ENCODE peak calls at places on chromosomes 5 and 9, in four cellular contexts. F is fibroblast of pulmonary artery, T is H9, Q is lower lobe of right lung. K is an unnamed sample.

GRCh38 chr9:116855881-116856662 is 169.0 kb downstream of the TRIM32 start:
- DNase-seq in F (no peak), T (no peak), Q (no peak), K (peak)

GRCh38 chr5:134136771-134137170 is 22.3 kb downstream of the TCF7 start:
- DNase-seq in F (no peak), T (peak), Q (peak), K (no peak)

GRCh38 chr5:64971538-64971937 is 202.8 kb downstream of the CWC27 start:
- DNase-seq in F (peak), T (no peak), Q (no peak), K (no peak)

GRCh38 chr5:94283093-94283492 is 335.3 kb downstream of the KIAA0825 start:
- DNase-seq in F (no peak), T (no peak), Q (no peak), K (no peak)

GRCh38 chr9:5025416-5025815 is 40.3 kb downstream of the JAK2 start:
- DNase-seq in F (peak), T (no peak), Q (no peak), K (peak)

GRCh38 chr9:26955222-26955903 is 849 bp upstream of the IFT74 start:
- DNase-seq in F (no peak), T (no peak), Q (no peak), K (no peak)

GRCh38 chr5:172005708-172006377 is 595 bp downstream of the FBXW11 start:
- DNase-seq in F (no peak), T (peak), Q (peak), K (peak)

GRCh38 chr9:27005491-27005890 is at the start of gene LRRC19:
- DNase-seq in F (no peak), T (no peak), Q (no peak), K (no peak)

GRCh38 chr5:135239461-135240282 is 159.4 kb downstream of the MACROH2A1 start:
- DNase-seq in F (no peak), T (peak), Q (no peak), K (no peak)

GRCh38 chr5:107153304-107153703 is 517.4 kb downstream of the EFNA5 start:
- DNase-seq in F (no peak), T (no peak), Q (no peak), K (no peak)

GRCh38 chr5:56615750-56616149 is 199.6 kb upstream of the MAP3K1 start:
- DNase-seq in F (no peak), T (no peak), Q (no peak), K (no peak)

GRCh38 chr9:132662152-132662945 is 7.4 kb downstream of the DDX31 start:
- DNase-seq in F (no peak), T (no peak), Q (no peak), K (no peak)

GRCh38 chr5:60672693-60673264 is 27.2 kb downstream of the DEPDC1B start:
- DNase-seq in F (no peak), T (no peak), Q (no peak), K (no peak)

GRCh38 chr9:105191508-105192118 is 52.8 kb upstream of the SLC44A1 start:
- DNase-seq in F (no peak), T (no peak), Q (no peak), K (peak)

GRCh38 chr5:150263801-150264621 is 25.6 kb downstream of the CAMK2A start:
- DNase-seq in F (peak), T (no peak), Q (no peak), K (peak)

GRCh38 chr5:125134216-125135081 is 388.0 kb upstream of the ZNF608 start:
- DNase-seq in F (peak), T (no peak), Q (no peak), K (peak)

GRCh38 chr9:135340143-135340655 is 139.4 kb upstream of the PPP1R26 start:
- DNase-seq in F (no peak), T (peak), Q (no peak), K (no peak)

GRCh38 chr5:134538296-134538695 is 12.8 kb downstream of the JADE2 start:
- DNase-seq in F (no peak), T (no peak), Q (no peak), K (no peak)

GRCh38 chr9:5388026-5388806 is 48.5 kb upstream of the RLN1 start:
- DNase-seq in F (peak), T (no peak), Q (no peak), K (no peak)

GRCh38 chr9:110197330-110198187 is 10.4 kb downstream of the C9orf152 start:
- DNase-seq in F (no peak), T (no peak), Q (no peak), K (no peak)

GRCh38 chr5:125336401-125336800 is 590.0 kb upstream of the ZNF608 start:
- DNase-seq in F (no peak), T (no peak), Q (no peak), K (no peak)

GRCh38 chr5:175895701-175896102 is 24.3 kb downstream of the CPLX2 start:
- DNase-seq in F (no peak), T (no peak), Q (no peak), K (peak)

GRCh38 chr9:76027426-76027825 is 137.0 kb downstream of the PCSK5 start:
- DNase-seq in F (peak), T (no peak), Q (no peak), K (no peak)

GRCh38 chr5:72206160-72206559 is 98.9 kb downstream of the MAP1B start:
- DNase-seq in F (no peak), T (no peak), Q (no peak), K (no peak)

GRCh38 chr5:135432113-135432512 is 15.0 kb downstream of the DCANP1 start:
- DNase-seq in F (no peak), T (peak), Q (no peak), K (no peak)

GRCh38 chr9:92138157-92138959 is 23.1 kb upstream of the SPTLC1 start:
- DNase-seq in F (peak), T (peak), Q (peak), K (peak)

GRCh38 chr9:93827545-93828330 is 127.4 kb downstream of the BARX1 start:
- DNase-seq in F (peak), T (peak), Q (peak), K (peak)

GRCh38 chr5:34412769-34413168 is 243.4 kb upstream of the RAI14 start:
- DNase-seq in F (peak), T (no peak), Q (no peak), K (no peak)

GRCh38 chr5:154712518-154713437 is 42.4 kb upstream of the LARP1 start:
- DNase-seq in F (no peak), T (peak), Q (peak), K (peak)

GRCh38 chr5:32541241-32541640 is 44.1 kb upstream of the SUB1 start:
- DNase-seq in F (peak), T (no peak), Q (no peak), K (no peak)

GRCh38 chr9:89022902-89023301 is 31.6 kb downstream of the S1PR3 start:
- DNase-seq in F (peak), T (no peak), Q (peak), K (no peak)

GRCh38 chr5:40355181-40355580 is 324.5 kb upstream of the PTGER4 start:
- DNase-seq in F (no peak), T (no peak), Q (no peak), K (no peak)

GRCh38 chr5:175201393-175201792 is 242.6 kb downstream of the DRD1 start:
- DNase-seq in F (no peak), T (no peak), Q (no peak), K (no peak)

DNA sequence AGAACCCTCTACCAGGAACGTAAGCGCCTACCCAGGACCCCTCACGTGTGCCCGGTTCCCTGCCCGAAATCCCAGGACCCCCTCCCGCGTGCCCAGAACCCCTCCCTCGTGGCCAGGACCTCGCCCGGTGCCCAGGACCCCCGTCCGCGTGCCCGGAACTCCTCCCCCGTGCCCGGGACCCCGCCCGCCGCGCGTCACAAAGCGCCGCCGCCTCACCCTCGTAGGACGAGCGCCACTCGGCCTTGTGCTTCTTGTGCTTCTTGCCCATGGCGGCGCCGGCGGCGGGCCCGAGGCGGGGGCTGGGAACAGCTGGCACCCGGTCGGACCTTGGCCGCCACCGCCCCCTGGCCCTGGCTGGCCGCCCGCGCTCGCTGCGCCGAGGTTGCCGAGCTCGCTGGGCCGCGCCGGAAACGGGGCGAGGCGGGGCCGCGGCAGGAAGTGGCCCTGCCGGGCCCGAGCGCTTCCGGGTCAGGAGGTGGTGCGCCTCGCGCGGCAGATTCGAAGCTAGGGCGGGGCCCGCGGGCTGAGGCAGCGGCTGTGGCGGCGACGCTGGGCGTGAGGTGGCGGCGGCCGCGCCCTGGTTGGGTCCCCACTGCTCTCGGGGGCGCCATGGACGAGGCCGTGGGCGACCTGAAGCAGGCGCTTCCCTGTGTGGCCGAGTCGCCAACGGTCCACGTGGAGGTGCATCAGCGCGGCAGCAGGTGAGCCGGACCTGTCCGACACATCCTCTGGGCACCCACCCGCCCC is at the start of the genes BRD9 and TRIP13:
- DNase-seq in F (peak), T (peak), Q (peak), K (peak)
- TF ChIP-seq CTCF in F (no peak), T (no peak), Q (peak), K (no peak)

GRCh38 chr5:53243403-53243802 is 133.8 kb upstream of the MOCS2 start:
- DNase-seq in F (no peak), T (no peak), Q (no peak), K (no peak)
- TF ChIP-seq CTCF in F (no peak), T (peak), Q (no peak), K (no peak)

DNA sequence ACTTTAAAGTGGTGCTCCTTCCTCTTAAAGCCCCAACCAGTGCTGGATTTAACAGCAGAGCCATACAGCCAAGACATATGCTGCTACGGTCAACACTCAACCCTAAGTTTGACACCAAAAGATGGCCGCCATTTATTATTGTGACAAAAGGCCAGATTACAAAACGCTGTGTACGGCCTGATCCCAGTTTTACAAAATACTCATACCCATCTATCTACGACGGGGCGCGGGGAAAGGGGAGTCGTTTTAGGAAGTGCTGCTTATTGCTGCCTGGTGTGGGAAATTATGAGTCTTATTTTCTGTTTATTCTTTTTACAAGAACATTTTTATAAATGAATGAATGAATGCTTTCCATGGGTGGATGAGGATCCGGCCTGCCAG is 520 bp upstream of the IDNK start:
- DNase-seq in F (no peak), T (no peak), Q (no peak), K (no peak)
- TF ChIP-seq CTCF in F (no peak), T (no peak), Q (no peak), K (no peak)

GRCh38 chr9:127854169-127854833 is at the start of gene ENG:
- DNase-seq in F (peak), T (peak), Q (peak), K (peak)
- TF ChIP-seq CTCF in F (no peak), T (no peak), Q (peak), K (peak)

GRCh38 chr9:97954550-97954989 is 16.6 kb upstream of the HEMGN start:
- DNase-seq in F (peak), T (peak), Q (no peak), K (peak)
- TF ChIP-seq CTCF in F (peak), T (peak), Q (peak), K (peak)

DNA sequence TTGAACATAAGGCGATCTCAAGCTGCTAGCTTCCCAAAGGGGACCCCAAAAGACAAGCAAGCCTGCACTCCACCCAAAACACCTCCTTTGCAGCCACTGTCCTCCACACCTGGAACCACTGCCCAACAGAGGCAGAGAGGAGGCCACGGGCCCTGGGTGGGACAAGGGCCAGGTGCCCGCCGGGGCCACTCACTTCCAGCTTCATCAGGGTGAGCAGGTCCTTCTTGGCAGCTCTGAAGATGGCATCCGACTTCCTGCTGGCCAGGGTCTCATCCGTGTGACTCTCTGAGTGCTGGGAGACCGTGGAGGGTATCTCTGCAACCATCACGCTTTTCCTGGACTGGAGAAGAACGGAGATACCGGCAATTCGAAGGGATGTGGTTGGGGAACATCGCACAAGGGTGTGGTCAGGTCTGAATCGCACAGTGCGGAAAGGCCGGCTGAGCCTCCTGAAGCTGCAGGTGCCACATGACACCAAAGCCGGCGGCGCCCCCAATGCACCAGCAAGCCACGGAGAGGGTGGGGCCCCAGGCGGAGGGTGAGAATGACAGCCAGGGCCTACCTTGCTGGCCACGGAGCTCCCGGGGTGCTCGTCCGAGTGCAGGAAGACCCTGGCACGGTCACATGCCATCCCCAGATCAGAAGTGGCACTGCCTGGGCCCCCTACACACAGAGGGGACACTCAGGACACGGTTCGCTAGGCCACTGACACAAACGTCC is 44.6 kb downstream of the PNPLA7 start:
- DNase-seq in F (no peak), T (no peak), Q (no peak), K (no peak)
- TF ChIP-seq CTCF in F (no peak), T (no peak), Q (no peak), K (no peak)

DNA sequence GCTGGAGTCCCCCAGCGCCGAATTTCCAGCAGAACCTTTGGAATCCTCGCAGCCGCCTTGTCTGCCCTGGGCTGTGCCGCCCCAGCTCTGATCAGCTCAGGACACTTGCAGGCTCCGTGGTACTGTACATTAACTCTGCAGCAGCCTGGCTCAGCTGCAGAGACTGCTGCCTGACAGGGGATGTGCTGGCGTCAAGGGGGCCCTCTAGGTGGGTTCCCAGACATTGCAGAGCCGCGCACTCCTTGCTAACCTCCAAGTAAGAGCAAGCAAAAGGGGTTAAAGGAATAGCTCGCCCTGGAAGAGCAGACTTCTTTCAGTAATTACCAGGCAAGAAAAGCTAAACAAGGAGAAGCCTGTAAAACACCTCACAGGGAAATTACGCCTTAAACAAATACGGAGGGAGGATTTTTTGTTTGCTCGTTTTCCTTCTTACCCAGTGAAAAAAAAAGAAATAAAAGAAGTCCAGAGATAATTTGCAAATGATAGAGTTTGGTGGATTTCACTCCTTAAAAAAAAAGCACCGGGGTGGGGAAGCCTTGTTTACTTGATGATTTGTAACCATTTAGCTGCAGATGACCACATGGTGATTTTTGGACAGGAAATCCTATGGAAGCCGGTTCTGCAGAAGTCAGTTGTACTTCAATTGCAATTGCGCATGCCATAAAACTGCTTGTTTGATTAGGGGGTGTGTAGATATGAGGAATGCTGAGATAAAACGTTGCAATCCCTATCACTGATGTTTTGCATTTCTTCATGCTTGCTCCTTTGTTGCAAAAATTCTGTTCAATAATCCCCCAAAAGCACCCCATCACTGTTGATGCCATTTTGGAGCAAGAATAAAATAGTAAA is 305.8 kb downstream of the PDE4D start:
- DNase-seq in F (peak), T (peak), Q (peak), K (no peak)
- TF ChIP-seq CTCF in F (peak), T (peak), Q (no peak), K (no peak)

GRCh38 chr5:82272957-82273356 is 5.2 kb downstream of the RPS23 start:
- DNase-seq in F (no peak), T (peak), Q (no peak), K (no peak)
- TF ChIP-seq CTCF in F (no peak), T (no peak), Q (no peak), K (no peak)

K was measured in MCF 10A.